ENCODE peak calls at places on chromosomes 6 and 20, in six cellular contexts. One of them, this sample, is unnamed.

GRCh38 chr20:57405236-57406016 is 14.2 kb downstream of the RBM38 start:
- DNase-seq in NCI-H1105: no peak
- DNase-seq in activated naive CD4-positive, alpha-beta T cell: no peak
- DNase-seq in cardiac fibroblast: no peak
- DNase-seq in A549: no peak
- DNase-seq in progenitor cell of endocrine pancreas: no peak
- DNase-seq in this sample: no peak

GRCh38 chr6:119076173-119076965 is 2.1 kb downstream of the FAM184A start:
- DNase-seq in cardiac fibroblast: no peak
- DNase-seq in NCI-H1105: no peak
- DNase-seq in activated naive CD4-positive, alpha-beta T cell: no peak
- DNase-seq in A549: no peak
- DNase-seq in progenitor cell of endocrine pancreas: no peak
- DNase-seq in this sample: no peak

GRCh38 chr6:26056583-26057350 is 30.5 kb upstream of the HFE start:
- DNase-seq in progenitor cell of endocrine pancreas: no peak
- DNase-seq in NCI-H1105: no peak
- DNase-seq in activated naive CD4-positive, alpha-beta T cell: no peak
- DNase-seq in cardiac fibroblast: peak
- DNase-seq in A549: peak
- DNase-seq in this sample: no peak

GRCh38 chr6:37794825-37795224 is 24.7 kb upstream of the ZFAND3 start:
- DNase-seq in cardiac fibroblast: peak
- DNase-seq in progenitor cell of endocrine pancreas: no peak
- DNase-seq in A549: no peak
- DNase-seq in activated naive CD4-positive, alpha-beta T cell: no peak
- DNase-seq in NCI-H1105: no peak
- DNase-seq in this sample: no peak

GRCh38 chr6:43628392-43629103 is 516 bp downstream of the GTPBP2 start:
- DNase-seq in activated naive CD4-positive, alpha-beta T cell: peak
- DNase-seq in A549: peak
- DNase-seq in cardiac fibroblast: peak
- DNase-seq in progenitor cell of endocrine pancreas: peak
- DNase-seq in NCI-H1105: peak
- DNase-seq in this sample: no peak

GRCh38 chr6:32973934-32974333 is 5.5 kb downstream of the BRD2 start:
- DNase-seq in progenitor cell of endocrine pancreas: no peak
- DNase-seq in cardiac fibroblast: peak
- DNase-seq in A549: peak
- DNase-seq in NCI-H1105: no peak
- DNase-seq in activated naive CD4-positive, alpha-beta T cell: no peak
- DNase-seq in this sample: no peak

GRCh38 chr6:46888578-46888977 is 33.2 kb downstream of the ADGRF5 start:
- DNase-seq in cardiac fibroblast: peak
- DNase-seq in progenitor cell of endocrine pancreas: no peak
- DNase-seq in activated naive CD4-positive, alpha-beta T cell: no peak
- DNase-seq in A549: no peak
- DNase-seq in NCI-H1105: no peak
- DNase-seq in this sample: no peak

GRCh38 chr6:62707156-62707555 is 421.1 kb upstream of the KHDRBS2 start:
- DNase-seq in progenitor cell of endocrine pancreas: no peak
- DNase-seq in A549: no peak
- DNase-seq in cardiac fibroblast: no peak
- DNase-seq in NCI-H1105: no peak
- DNase-seq in activated naive CD4-positive, alpha-beta T cell: no peak
- DNase-seq in this sample: no peak

GRCh38 chr6:8100159-8100854 is 2.0 kb downstream of the EEF1E1 start:
- DNase-seq in progenitor cell of endocrine pancreas: no peak
- DNase-seq in NCI-H1105: no peak
- DNase-seq in cardiac fibroblast: no peak
- DNase-seq in A549: no peak
- DNase-seq in activated naive CD4-positive, alpha-beta T cell: no peak
- DNase-seq in this sample: no peak

GRCh38 chr6:13098808-13099570 is 229.3 kb downstream of the TBC1D7 start:
- DNase-seq in cardiac fibroblast: no peak
- DNase-seq in progenitor cell of endocrine pancreas: no peak
- DNase-seq in A549: no peak
- DNase-seq in NCI-H1105: no peak
- DNase-seq in activated naive CD4-positive, alpha-beta T cell: no peak
- DNase-seq in this sample: no peak

GRCh38 chr6:128601060-128601459 is 80.7 kb upstream of the PTPRK start:
- DNase-seq in cardiac fibroblast: peak
- DNase-seq in progenitor cell of endocrine pancreas: no peak
- DNase-seq in NCI-H1105: no peak
- DNase-seq in A549: no peak
- DNase-seq in activated naive CD4-positive, alpha-beta T cell: no peak
- DNase-seq in this sample: no peak

GRCh38 chr6:149190228-149190831 is 127.2 kb upstream of the TAB2 start:
- DNase-seq in cardiac fibroblast: peak
- DNase-seq in progenitor cell of endocrine pancreas: no peak
- DNase-seq in A549: peak
- DNase-seq in activated naive CD4-positive, alpha-beta T cell: peak
- DNase-seq in NCI-H1105: no peak
- DNase-seq in this sample: no peak

This sample was measured in NCI-H1417 treated with DMSO at 0.1 percent for 48 hours.